ENCODE peak calls at places on chromosome 20, in seven cellular contexts. L is GM12892, M is Peyer's patch, C is stomach, E is IMR-90, T is body of pancreas, W is GM12891. Q is an unnamed sample.

GRCh38 chr20:43731469-43731868 is 4.7 kb upstream of the GTSF1L start:
- DNase-seq in L (no peak), M (no peak), C (no peak), E (peak), T (no peak), W (no peak), Q (no peak)

GRCh38 chr20:43919686-43920403 is 5.2 kb downstream of the TOX2 start:
- DNase-seq in L (no peak), M (peak), C (no peak), E (no peak), T (no peak), W (no peak), Q (no peak)

GRCh38 chr20:32495949-32496348 is 89.2 kb downstream of the NOL4L start:
- DNase-seq in L (no peak), M (no peak), C (no peak), E (no peak), T (no peak), W (no peak), Q (no peak)

GRCh38 chr20:35490736-35491181 is 35.4 kb downstream of the CEP250 start:
- DNase-seq in L (peak), M (peak), C (no peak), E (no peak), T (peak), W (peak), Q (no peak)

GRCh38 chr20:23013429-23013828 is 21.7 kb upstream of the SSTR4 start:
- DNase-seq in L (no peak), M (no peak), C (no peak), E (no peak), T (no peak), W (no peak), Q (no peak)

GRCh38 chr20:4999788-5000187 is 1.5 kb downstream of the SLC23A2 start:
- DNase-seq in L (no peak), M (no peak), C (no peak), E (no peak), T (no peak), W (no peak), Q (no peak)

GRCh38 chr20:35625584-35626385 is 10.2 kb downstream of the SPAG4 start:
- DNase-seq in L (no peak), M (no peak), C (no peak), E (no peak), T (no peak), W (no peak), Q (no peak)

GRCh38 chr20:56582557-56582956 is 46.5 kb upstream of the TFAP2C start:
- DNase-seq in L (no peak), M (no peak), C (no peak), E (no peak), T (no peak), W (no peak), Q (no peak)

GRCh38 chr20:48096212-48096875 is 311.1 kb upstream of the SULF2 start:
- DNase-seq in L (no peak), M (no peak), C (no peak), E (no peak), T (no peak), W (no peak), Q (no peak)

GRCh38 chr20:15018966-15019365 is 681.6 kb upstream of the FLRT3 start:
- DNase-seq in L (no peak), M (no peak), C (no peak), E (no peak), T (no peak), W (no peak), Q (no peak)

GRCh38 chr20:33518071-33518470 is 28.2 kb downstream of the CBFA2T2 start:
- DNase-seq in L (no peak), M (no peak), C (no peak), E (peak), T (no peak), W (no peak), Q (no peak)

GRCh38 chr20:5595744-5596143 is 154.5 kb upstream of the SHLD1 start:
- DNase-seq in L (no peak), M (no peak), C (no peak), E (no peak), T (no peak), W (no peak), Q (no peak)

GRCh38 chr20:2596673-2597279 is 55.7 kb upstream of the NOP56 start:
- DNase-seq in L (no peak), M (no peak), C (no peak), E (peak), T (no peak), W (no peak), Q (no peak)

GRCh38 chr20:5848711-5849505 is 98.7 kb downstream of the SHLD1 start:
- DNase-seq in L (no peak), M (no peak), C (no peak), E (peak), T (no peak), W (no peak), Q (no peak)

GRCh38 chr20:17610566-17611289 is 40.9 kb downstream of the DSTN start:
- DNase-seq in L (no peak), M (peak), C (peak), E (no peak), T (peak), W (peak), Q (no peak)

GRCh38 chr20:40506567-40506966 is 182.5 kb downstream of the MAFB start:
- DNase-seq in L (no peak), M (peak), C (peak), E (peak), T (peak), W (no peak), Q (peak)

GRCh38 chr20:23084845-23085355 is 1.2 kb downstream of the CD93 start:
- DNase-seq in L (no peak), M (no peak), C (no peak), E (no peak), T (no peak), W (no peak), Q (no peak)

GRCh38 chr20:63957004-63957689 is 931 bp upstream of the UCKL1 start:
- DNase-seq in L (peak), M (peak), C (peak), E (peak), T (peak), W (peak), Q (peak)
- TF ChIP-seq POLR2A in L (no peak), M (peak), C (no peak), E (no peak), T (no peak), W (no peak), Q (peak)

GRCh38 chr20:61778485-61778863 is 287.2 kb downstream of the TAF4 start:
- DNase-seq in L (no peak), M (no peak), C (no peak), E (no peak), T (no peak), W (no peak), Q (no peak)
- TF ChIP-seq POLR2A in L (no peak), M (no peak), C (no peak), E (no peak), T (no peak), W (no peak), Q (no peak)

GRCh38 chr20:62302341-62303048 is at the start of gene ADRM1:
- DNase-seq in L (peak), M (peak), C (peak), E (peak), T (peak), W (peak), Q (peak)
- TF ChIP-seq POLR2A in L (peak), M (peak), C (no peak), E (peak), T (peak), W (peak), Q (peak)

GRCh38 chr20:53210041-53210440 is 237.9 kb downstream of the TSHZ2 start:
- DNase-seq in L (no peak), M (no peak), C (no peak), E (no peak), T (no peak), W (no peak), Q (no peak)

GRCh38 chr20:53208110-53208908 is 236.2 kb downstream of the TSHZ2 start:
- DNase-seq in L (no peak), M (no peak), C (no peak), E (no peak), T (no peak), W (no peak), Q (peak)

GRCh38 chr20:53214392-53214791 is 242.2 kb downstream of the TSHZ2 start:
- DNase-seq in L (no peak), M (no peak), C (no peak), E (no peak), T (no peak), W (no peak), Q (no peak)

GRCh38 chr20:53212018-53212417 is 239.9 kb downstream of the TSHZ2 start:
- DNase-seq in L (no peak), M (no peak), C (no peak), E (no peak), T (no peak), W (no peak), Q (no peak)

GRCh38 chr20:53210931-53211330 is 238.8 kb downstream of the TSHZ2 start:
- DNase-seq in L (no peak), M (no peak), C (no peak), E (no peak), T (no peak), W (no peak), Q (no peak)
- TF ChIP-seq POLR2A in L (no peak), M (no peak), C (no peak), E (no peak), T (no peak), W (no peak), Q (no peak)

GRCh38 chr20:45912344-45912682 is 358 bp upstream of the PLTP start:
- DNase-seq in L (no peak), M (no peak), C (no peak), E (no peak), T (no peak), W (no peak), Q (no peak)

GRCh38 chr20:45913105-45913504 is 1.1 kb upstream of the PLTP start:
- DNase-seq in L (no peak), M (no peak), C (no peak), E (peak), T (no peak), W (no peak), Q (no peak)

GRCh38 chr20:45910670-45911485 is 1.1 kb downstream of the PLTP start:
- DNase-seq in L (peak), M (peak), C (peak), E (peak), T (peak), W (peak), Q (peak)

GRCh38 chr20:45909817-45910669 is 1.9 kb downstream of the PLTP start:
- DNase-seq in L (no peak), M (no peak), C (no peak), E (no peak), T (no peak), W (no peak), Q (no peak)

DNA sequence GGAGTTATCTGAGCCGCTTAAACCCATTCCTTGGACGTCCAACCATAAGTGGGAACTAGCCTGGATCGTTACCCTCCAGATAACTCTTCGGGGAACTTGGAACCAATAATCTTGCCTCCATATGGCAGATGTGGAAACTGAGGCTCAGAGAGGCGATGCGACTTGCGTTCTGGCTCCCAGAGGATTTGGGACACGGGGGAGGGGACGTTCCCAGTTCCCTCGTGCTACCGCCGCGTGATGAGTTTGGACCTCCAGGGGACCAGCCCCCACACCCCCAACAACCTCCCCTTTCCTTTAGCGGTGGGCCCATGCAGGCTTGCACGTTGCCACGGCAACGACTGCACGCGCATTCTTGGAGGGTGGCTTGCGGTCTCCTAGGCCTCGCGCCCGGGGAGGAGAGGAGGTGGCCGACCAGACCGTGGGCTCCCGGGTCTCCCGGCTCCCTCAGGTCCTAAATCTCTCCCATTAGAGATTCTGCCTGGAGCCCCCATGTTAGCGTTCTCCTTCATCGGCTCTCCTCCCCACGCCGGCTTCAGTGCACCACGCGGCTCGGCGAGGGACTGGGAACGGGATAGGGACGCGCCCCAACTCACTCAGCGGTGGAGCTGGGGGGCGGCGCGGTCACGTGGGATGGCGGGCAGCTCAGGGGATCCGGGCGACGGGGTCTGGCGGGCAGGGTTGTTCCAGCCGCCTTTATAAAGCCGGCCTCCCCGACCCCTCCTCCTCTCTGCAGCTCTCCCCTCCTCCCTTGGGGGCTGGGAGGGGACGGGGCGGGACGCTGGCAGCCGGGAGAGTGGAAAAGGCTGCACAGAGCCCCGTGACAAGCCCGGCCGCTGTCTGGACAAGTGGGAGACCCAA is at the start of gene PLTP:
- DNase-seq in L (no peak), M (peak), C (peak), E (peak), T (peak), W (no peak), Q (peak)
- TF ChIP-seq POLR2A in L (no peak), M (peak), C (no peak), E (no peak), T (peak), W (no peak), Q (peak)

GRCh38 chr20:10467985-10468845 is 33.1 kb downstream of the SLX4IP start:
- DNase-seq in L (no peak), M (no peak), C (no peak), E (peak), T (no peak), W (no peak), Q (no peak)
- TF ChIP-seq POLR2A in L (no peak), M (no peak), C (no peak), E (no peak), T (no peak), W (no peak), Q (no peak)

GRCh38 chr20:49775229-49775693 is 37.4 kb upstream of the SLC9A8 start:
- DNase-seq in L (no peak), M (peak), C (peak), E (peak), T (peak), W (no peak), Q (no peak)
- TF ChIP-seq POLR2A in L (no peak), M (peak), C (no peak), E (no peak), T (no peak), W (no peak), Q (no peak)